ENCODE peak calls at places on chromosomes 7 and 10, in nine cellular contexts. H is brain microvascular endothelial cell; J is ovary; K is sigmoid colon; F is hepatocyte; O is CD8-positive, alpha-beta memory T cell; I is CD8-positive, alpha-beta T cell; X is caudate nucleus; Y is substantia nigra. P is an unnamed sample.

GRCh38 chr7:128115326-128115820 is 84.1 kb upstream of the LRRC4 start:
- DNase-seq in O (no peak), Y (no peak), X (no peak), K (peak), H (no peak), F (no peak), I (no peak), J (no peak), P (no peak)

GRCh38 chr10:71974489-71975011 is 10.4 kb downstream of the CHST3 start:
- DNase-seq in J (no peak), Y (peak), X (no peak), K (peak), F (no peak), O (no peak), I (no peak), H (peak), P (no peak)

GRCh38 chr10:91340613-91341362 is 69.4 kb upstream of the HECTD2 start:
- DNase-seq in J (no peak), H (peak), K (no peak), X (no peak), F (no peak), I (no peak), O (no peak), Y (peak), P (no peak)

GRCh38 chr10:86635402-86635801 is 18.9 kb upstream of the OPN4 start:
- DNase-seq in F (peak), K (no peak), Y (no peak), I (no peak), H (peak), O (no peak), J (no peak), X (no peak), P (no peak)

GRCh38 chr7:44415510-44415909 is 74.9 kb downstream of the NUDCD3 start:
- DNase-seq in J (no peak), O (no peak), H (no peak), K (no peak), X (no peak), I (no peak), F (no peak), Y (no peak), P (no peak)

GRCh38 chr10:91551856-91552255 is 81.0 kb downstream of the PPP1R3C start:
- DNase-seq in X (peak), I (no peak), H (peak), Y (peak), K (no peak), O (no peak), F (peak), J (peak), P (no peak)

GRCh38 chr7:18320971-18321567 is 174.5 kb upstream of the HDAC9 start:
- DNase-seq in I (no peak), J (no peak), Y (no peak), F (peak), O (no peak), K (no peak), H (peak), X (no peak), P (no peak)

GRCh38 chr10:132571565-132572544 is 34.3 kb downstream of the INPP5A start:
- DNase-seq in J (peak), O (no peak), F (peak), X (no peak), K (peak), H (peak), I (peak), Y (no peak), P (no peak)

GRCh38 chr10:124943301-124944092 is 1.6 kb downstream of the ZRANB1 start:
- DNase-seq in O (no peak), H (peak), J (no peak), K (no peak), X (no peak), F (no peak), I (no peak), Y (no peak), P (no peak)

GRCh38 chr10:126576336-126576735 is 94.2 kb downstream of the C10orf90 start:
- DNase-seq in Y (no peak), J (no peak), I (no peak), H (peak), K (no peak), O (no peak), F (no peak), X (no peak), P (no peak)

GRCh38 chr7:69042138-69042537 is 556.1 kb upstream of the AUTS2 start:
- DNase-seq in Y (no peak), O (no peak), K (no peak), F (no peak), X (no peak), I (no peak), H (no peak), J (no peak), P (no peak)

GRCh38 chr10:17229967-17230682 is 2.1 kb downstream of the VIM start:
- DNase-seq in I (peak), O (peak), Y (peak), H (peak), J (peak), F (peak), K (peak), X (no peak), P (peak)

GRCh38 chr7:155656891-155657290 is 12.4 kb downstream of the RBM33 start:
- DNase-seq in I (no peak), X (no peak), H (no peak), Y (no peak), F (no peak), J (no peak), O (no peak), K (no peak), P (no peak)

GRCh38 chr7:2808891-2809660 is 35.0 kb downstream of the GNA12 start:
- DNase-seq in H (no peak), K (peak), X (no peak), Y (no peak), J (no peak), F (no peak), I (no peak), O (no peak), P (peak)

GRCh38 chr7:69199048-69199447 is 399.2 kb upstream of the AUTS2 start:
- DNase-seq in I (no peak), F (no peak), X (no peak), K (no peak), H (no peak), J (no peak), Y (no peak), O (no peak), P (no peak)

GRCh38 chr10:100192350-100192749 is 6.5 kb upstream of the ERLIN1 start:
- DNase-seq in O (no peak), Y (peak), K (no peak), F (no peak), I (no peak), H (no peak), J (no peak), X (no peak), P (no peak)

GRCh38 chr7:42574693-42575084 is 337.2 kb downstream of the C7orf25 start:
- DNase-seq in Y (no peak), J (no peak), X (no peak), H (no peak), F (no peak), I (no peak), K (no peak), O (no peak), P (no peak)

GRCh38 chr7:37344886-37345579 is 103.6 kb downstream of the ELMO1 start:
- DNase-seq in X (no peak), F (no peak), Y (no peak), H (no peak), I (no peak), K (no peak), J (no peak), O (no peak), P (no peak)

DNA sequence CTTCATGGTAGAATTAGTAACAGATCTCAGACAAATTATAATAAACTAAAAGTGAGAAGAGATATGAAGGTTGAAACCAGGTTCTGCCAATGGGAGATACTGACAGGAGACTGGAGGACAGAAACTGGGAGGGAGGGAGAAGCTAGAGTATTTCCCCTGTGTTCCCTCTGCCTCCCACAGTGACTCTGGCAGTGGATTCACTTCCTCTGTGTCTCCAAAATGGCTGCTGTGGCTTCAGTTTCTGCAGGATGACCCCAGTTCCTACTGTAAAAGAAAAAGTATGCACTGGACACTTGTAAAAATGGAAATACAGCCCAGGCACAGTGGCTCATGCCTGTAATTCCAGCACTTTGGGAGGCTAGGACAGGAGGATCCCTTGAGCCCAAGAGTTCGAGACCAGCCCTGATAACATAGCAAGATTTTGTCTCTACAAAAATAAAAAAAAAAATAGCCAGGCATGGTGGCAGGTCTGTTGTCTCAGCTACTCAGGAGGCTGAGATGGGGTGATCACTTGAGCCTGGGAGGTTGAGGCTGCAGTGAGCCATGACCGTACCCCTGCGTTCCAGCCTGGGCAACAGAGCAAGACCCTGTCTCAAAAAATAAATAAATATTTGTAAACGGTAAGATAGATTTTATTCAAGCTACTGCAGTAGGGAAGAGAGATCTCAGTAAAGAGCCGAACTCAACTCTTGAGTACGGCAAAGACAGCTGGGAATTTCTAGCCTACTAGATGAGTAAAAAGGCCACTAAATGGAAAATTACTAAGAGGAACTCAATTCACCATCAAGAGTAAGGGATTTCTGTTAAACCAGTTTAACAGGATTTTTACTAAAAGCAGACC is 156.6 kb upstream of the TRIM24 start:
- DNase-seq in I (no peak), O (no peak), Y (no peak), X (no peak), K (no peak), F (no peak), H (no peak), J (no peak), P (no peak)
- H3K27ac ChIP-seq in I (no peak), O (no peak), Y (no peak), X (no peak), K (no peak), F (peak), H (no peak), J (no peak), P (no peak)

DNA sequence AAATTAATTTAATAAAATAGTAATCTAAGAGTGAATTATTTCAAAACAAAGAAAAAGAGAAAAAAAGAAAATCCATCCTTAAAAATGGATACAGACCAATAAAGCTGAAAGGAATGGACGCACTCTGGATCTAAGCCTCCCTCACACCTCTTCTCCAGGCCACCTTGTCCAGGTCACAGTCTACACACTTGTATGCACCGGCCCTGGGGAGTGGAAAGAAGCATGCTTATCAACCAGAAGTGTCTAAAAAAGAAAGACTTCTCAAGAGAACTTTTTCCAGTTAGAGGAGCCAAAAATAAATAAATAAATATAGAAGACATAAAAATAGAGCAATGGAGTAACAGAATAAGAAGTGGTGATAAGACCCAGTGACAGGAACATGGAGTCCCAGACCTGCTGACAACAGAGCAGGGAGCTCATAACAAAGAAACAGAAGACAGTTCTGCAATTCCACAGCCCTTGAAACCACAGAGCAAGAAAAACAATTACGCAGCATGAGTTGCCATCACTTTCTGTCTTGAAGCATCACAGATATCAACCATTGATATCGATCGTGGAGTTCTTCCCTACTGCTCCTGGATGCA is 311.7 kb upstream of the NFE2L3 start:
- DNase-seq in F (no peak), O (no peak), K (no peak), I (no peak), J (no peak), Y (no peak), X (no peak), H (no peak), P (no peak)
- H3K27ac ChIP-seq in F (no peak), O (no peak), K (peak), I (no peak), J (no peak), Y (no peak), X (no peak), H (no peak), P (peak)

DNA sequence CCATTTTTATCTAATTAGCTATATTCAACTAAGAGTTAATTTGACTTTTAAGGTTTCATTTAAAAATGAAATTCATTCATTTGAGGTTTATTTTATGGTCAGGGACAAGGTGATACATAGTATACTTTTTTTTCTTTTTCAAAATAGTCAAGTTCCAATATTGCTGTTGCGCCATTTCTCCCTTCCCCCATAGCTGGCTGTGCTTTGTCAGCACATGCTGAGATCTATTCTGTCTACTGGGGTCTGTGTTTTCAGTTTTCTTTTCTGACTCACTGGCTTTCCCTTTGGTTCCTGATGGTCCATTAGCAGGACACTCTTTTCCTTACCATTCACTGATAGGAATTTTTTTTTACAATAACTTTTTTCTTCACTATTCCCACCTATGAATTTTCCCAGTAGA is 336.4 kb upstream of the TMEM229A start:
- DNase-seq in J (no peak), I (no peak), K (no peak), X (no peak), O (no peak), Y (no peak), F (no peak), H (no peak), P (no peak)
- H3K27ac ChIP-seq in J (no peak), I (no peak), K (no peak), X (no peak), O (no peak), Y (no peak), F (no peak), H (no peak), P (no peak)

GRCh38 chr10:81081887-81082620 is 544.4 kb downstream of the SH2D4B start:
- DNase-seq in K (no peak), Y (no peak), J (no peak), I (no peak), H (no peak), F (no peak), X (no peak), O (no peak), P (no peak)
- H3K27ac ChIP-seq in K (no peak), Y (no peak), J (no peak), I (no peak), H (no peak), F (no peak), X (no peak), O (no peak), P (no peak)

GRCh38 chr10:128247576-128247975 is 121.4 kb upstream of the MKI67 start:
- DNase-seq in J (no peak), X (no peak), I (no peak), Y (no peak), K (no peak), F (no peak), O (no peak), H (no peak), P (no peak)
- H3K27ac ChIP-seq in J (no peak), X (no peak), I (no peak), Y (no peak), K (no peak), F (no peak), O (no peak), H (no peak), P (no peak)

DNA sequence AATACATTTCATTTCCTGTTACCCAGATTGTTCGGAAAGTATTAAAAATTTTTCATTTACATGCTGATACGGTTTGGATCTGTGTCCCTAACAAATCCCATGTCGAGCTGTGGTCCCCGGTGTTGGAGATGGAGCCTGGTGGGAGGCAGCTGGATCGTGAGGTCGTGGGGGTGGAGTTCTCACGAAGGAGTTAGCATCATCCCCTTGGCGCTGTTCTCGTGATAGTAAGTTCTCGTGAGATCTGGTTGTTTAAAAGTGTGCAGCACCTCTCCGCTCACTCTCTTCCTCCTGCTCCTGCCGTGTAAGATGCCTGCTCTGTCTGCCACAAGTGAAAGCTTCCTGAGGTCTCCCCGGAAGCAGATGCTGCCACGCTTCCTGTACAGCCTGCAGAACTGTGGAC is 30.9 kb downstream of the PLEKHS1 start:
- DNase-seq in O (no peak), I (no peak), K (no peak), X (no peak), H (no peak), Y (no peak), J (no peak), F (no peak), P (no peak)
- H3K27ac ChIP-seq in O (no peak), I (no peak), K (no peak), X (no peak), H (no peak), Y (no peak), J (no peak), F (no peak), P (no peak)

GRCh38 chr10:32207544-32207943 is 139.4 kb downstream of the EPC1 start:
- DNase-seq in K (no peak), F (peak), O (peak), X (no peak), H (peak), Y (no peak), J (no peak), I (peak), P (peak)

GRCh38 chr10:32204606-32205005 is 142.4 kb downstream of the EPC1 start:
- DNase-seq in X (no peak), F (no peak), O (no peak), H (no peak), I (no peak), J (no peak), Y (no peak), K (no peak), P (no peak)

GRCh38 chr10:32211046-32211363 is 136.0 kb downstream of the EPC1 start:
- DNase-seq in K (no peak), F (no peak), O (no peak), H (no peak), I (no peak), Y (no peak), X (no peak), J (no peak), P (no peak)

GRCh38 chr10:32210306-32211045 is 136.5 kb downstream of the EPC1 start:
- DNase-seq in I (no peak), Y (no peak), K (no peak), F (peak), X (no peak), J (no peak), O (no peak), H (peak), P (no peak)

DNA sequence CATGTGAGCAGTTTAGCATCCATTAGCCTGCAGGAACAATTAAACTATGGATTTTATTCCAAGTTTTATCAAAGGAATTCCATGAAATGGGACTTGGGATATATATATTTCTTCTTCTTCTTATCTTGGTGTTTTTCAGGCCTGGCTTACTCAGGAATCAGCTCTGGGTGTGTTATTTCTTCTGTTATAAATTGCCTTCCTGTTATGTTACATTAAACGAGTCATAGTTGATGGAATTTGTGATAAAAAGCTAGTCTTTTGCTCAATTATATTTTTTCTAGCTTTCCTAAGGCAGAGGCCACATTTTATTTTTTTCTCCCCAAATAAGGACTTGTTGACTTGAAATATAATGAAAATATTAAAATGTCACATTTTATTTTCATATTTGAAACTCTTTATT is 141.3 kb downstream of the EPC1 start:
- DNase-seq in Y (no peak), H (peak), X (no peak), J (no peak), K (no peak), F (no peak), I (no peak), O (no peak), P (no peak)
- H3K27ac ChIP-seq in Y (no peak), H (no peak), X (no peak), J (no peak), K (no peak), F (no peak), I (no peak), O (no peak), P (no peak)

GRCh38 chr7:100603697-100604077 is 1.5 kb downstream of the PCOLCE start:
- DNase-seq in Y (no peak), F (no peak), H (no peak), K (no peak), O (no peak), J (peak), I (no peak), X (no peak), P (no peak)
- H3K27ac ChIP-seq in Y (no peak), F (peak), H (no peak), K (peak), O (peak), J (peak), I (peak), X (peak), P (peak)

P was measured in upper lobe of right lung.